ENCODE peak calls at places on chromosomes 13 and 19, in five cellular contexts. T is A549, L is H1, P is HCT116, F is GM12878. Z is an unnamed sample.

GRCh38 chr13:46168341-46168740 is 13.6 kb downstream of the LCP1 start:
- DNase-seq in T (no peak), L (no peak), P (no peak), F (no peak), Z (peak; percentile 96)

GRCh38 chr19:4149518-4150288 is 3.7 kb upstream of the CREB3L3 start:
- DNase-seq in T (peak; percentile 65), L (no peak), P (no peak), F (no peak), Z (no peak)

GRCh38 chr19:51887522-51888498 is at the start of gene ZNF577:
- DNase-seq in T (no peak), L (peak; percentile 82), P (no peak), F (no peak), Z (peak; percentile 93)

GRCh38 chr19:46076951-46077814 is 36.4 kb upstream of the IGFL4 start:
- DNase-seq in T (peak; percentile 90), L (peak; percentile 85), P (peak; percentile 82), F (no peak), Z (peak; percentile 89)

GRCh38 chr13:100875392-100876043 is 200.9 kb upstream of the TMTC4 start:
- DNase-seq in T (no peak), L (no peak), P (no peak), F (peak; percentile 7), Z (peak; percentile 14)

GRCh38 chr13:87982436-87982835 is 311.3 kb downstream of the SLITRK5 start:
- DNase-seq in T (no peak), L (no peak), P (no peak), F (no peak), Z (no peak)

GRCh38 chr13:86870388-86870966 is 800.7 kb upstream of the SLITRK5 start:
- DNase-seq in T (peak; percentile 1), L (no peak), P (no peak), F (no peak), Z (peak; percentile 30)

GRCh38 chr19:51784922-51785690 is 9.9 kb upstream of the FPR3 start:
- DNase-seq in T (no peak), L (no peak), P (no peak), F (peak; percentile 32), Z (peak; percentile 94)

GRCh38 chr13:95800455-95800854 is 123.5 kb downstream of the DNAJC3 start:
- DNase-seq in T (no peak), L (no peak), P (no peak), F (no peak), Z (no peak)

GRCh38 chr13:101098873-101099272 is 317.4 kb downstream of the NALCN start:
- DNase-seq in T (no peak), L (no peak), P (no peak), F (no peak), Z (no peak)

GRCh38 chr13:50766043-50766442 is 77.4 kb downstream of the DLEU7 start:
- DNase-seq in T (no peak), L (no peak), P (no peak), F (no peak), Z (no peak)

GRCh38 chr19:38837656-38838121 is 6.1 kb upstream of the ECH1 start:
- DNase-seq in T (peak; percentile 80), L (no peak), P (no peak), F (no peak), Z (no peak)

GRCh38 chr19:45591004-45591637 is 6.5 kb upstream of the OPA3 start:
- DNase-seq in T (peak; percentile 85), L (peak; percentile 81), P (no peak), F (no peak), Z (peak; percentile 66)

GRCh38 chr19:405138-405965 is 3.6 kb downstream of the C2CD4C start:
- DNase-seq in T (no peak), L (peak; percentile 46), P (no peak), F (no peak), Z (no peak)

GRCh38 chr13:21077360-21078353 is 16.3 kb upstream of the LATS2 start:
- DNase-seq in T (no peak), L (no peak), P (no peak), F (no peak), Z (peak; percentile 36)

GRCh38 chr19:38046254-38047047 is 139.4 kb downstream of the SIPA1L3 start:
- DNase-seq in T (no peak), L (no peak), P (no peak), F (peak; percentile 80), Z (no peak)

GRCh38 chr19:839146-839872 is 1.5 kb upstream of the PRTN3 start:
- DNase-seq in T (no peak), L (no peak), P (no peak), F (no peak), Z (peak; percentile 82)

GRCh38 chr13:112968910-112969691 is at the start of gene MCF2L:
- DNase-seq in T (peak; percentile 16), L (peak; percentile 72), P (no peak), F (no peak), Z (no peak)

GRCh38 chr19:12545267-12545666 is 6.0 kb downstream of the ZNF564 start:
- DNase-seq in T (no peak), L (no peak), P (no peak), F (no peak), Z (no peak)

GRCh38 chr19:34171539-34171876 is 796 bp upstream of the LSM14A start:
- DNase-seq in T (no peak), L (no peak), P (no peak), F (peak; percentile 51), Z (no peak)

GRCh38 chr19:11420894-11421606 is 1.9 kb upstream of the RGL3 start:
- DNase-seq in T (no peak), L (peak; percentile 86), P (no peak), F (no peak), Z (no peak)

GRCh38 chr19:51098366-51099069 is 9.7 kb downstream of the CTU1 start:
- DNase-seq in T (no peak), L (no peak), P (no peak), F (no peak), Z (no peak)

GRCh38 chr13:24221007-24221406 is 60.5 kb downstream of the SPATA13 start:
- DNase-seq in T (peak; percentile 76), L (no peak), P (no peak), F (no peak), Z (no peak)

GRCh38 chr13:22726721-22727120 is 454.1 kb upstream of the SGCG start:
- DNase-seq in T (no peak), L (no peak), P (no peak), F (no peak), Z (no peak)

GRCh38 chr13:26942184-26942583 is 181.6 kb upstream of the GPR12 start:
- DNase-seq in T (no peak), L (no peak), P (no peak), F (no peak), Z (no peak)

GRCh38 chr19:1238373-1239303 is 833 bp upstream of the CBARP start:
- DNase-seq in T (no peak), L (peak; percentile 57), P (no peak), F (no peak), Z (no peak)

GRCh38 chr13:65677906-65678305 is 1552.2 kb downstream of the PCDH9 start:
- DNase-seq in T (no peak), L (no peak), P (peak; percentile 12), F (no peak), Z (no peak)

GRCh38 chr13:35714096-35714495 is 237.6 kb upstream of the MAB21L1 start:
- DNase-seq in T (no peak), L (no peak), P (no peak), F (no peak), Z (no peak)
- TF ChIP-seq MAX in T (no peak), L (no peak), P (no peak), F (no peak), Z (no peak)

GRCh38 chr19:6393074-6393981 is at the start of gene GTF2F1:
- DNase-seq in T (peak; percentile 94), L (peak; percentile 98), P (peak; percentile 90), F (peak; percentile 80), Z (peak; percentile 90)
- TF ChIP-seq CTCF in T (no peak), L (no peak), P (no peak), F (no peak), Z (no peak)

GRCh38 chr19:18203863-18204393 is at the start of gene RAB3A:
- DNase-seq in T (peak; percentile 100), L (peak; percentile 97), P (peak; percentile 100), F (peak; percentile 99), Z (peak; percentile 100)
- TF ChIP-seq POLR2A in T (no peak), L (no peak), P (no peak), F (peak; percentile 47), Z (no peak)

DNA sequence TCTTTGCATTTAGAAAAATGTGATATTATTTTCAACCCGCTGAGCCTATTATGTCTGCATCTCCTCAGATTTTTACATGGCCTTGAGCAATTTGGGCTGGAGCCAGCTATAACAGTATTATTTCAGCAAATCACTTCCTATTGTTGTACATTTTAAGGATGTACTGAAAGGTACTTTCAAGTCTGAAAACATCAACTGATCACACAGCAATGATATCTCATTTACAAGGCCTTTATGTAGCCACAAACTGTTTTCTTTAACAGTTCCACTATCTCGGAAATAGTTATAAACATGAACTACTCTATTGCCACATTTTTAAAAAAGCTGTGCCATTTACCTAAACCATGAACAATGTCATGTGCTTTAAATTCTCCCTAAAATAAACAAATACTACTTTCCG is 560.2 kb downstream of the GPC6 start:
- DNase-seq in T (no peak), L (no peak), P (no peak), F (no peak), Z (no peak)
- TF ChIP-seq MAX in T (no peak), L (no peak), P (no peak), F (no peak), Z (no peak)

GRCh38 chr13:45119469-45119989 is 781 bp upstream of the GTF2F2 start:
- DNase-seq in T (no peak), L (no peak), P (no peak), F (peak; percentile 26), Z (peak; percentile 61)

GRCh38 chr13:45122941-45123340 is 2.6 kb downstream of the GTF2F2 start:
- DNase-seq in T (no peak), L (no peak), P (no peak), F (no peak), Z (no peak)

GRCh38 chr13:45120967-45121366 is 657 bp downstream of the GTF2F2 start:
- DNase-seq in T (no peak), L (no peak), P (no peak), F (no peak), Z (peak; percentile 13)

GRCh38 chr13:45121421-45121820 is 1.1 kb downstream of the GTF2F2 start:
- DNase-seq in T (peak; percentile 12), L (no peak), P (peak; percentile 16), F (no peak), Z (peak; percentile 48)

DNA sequence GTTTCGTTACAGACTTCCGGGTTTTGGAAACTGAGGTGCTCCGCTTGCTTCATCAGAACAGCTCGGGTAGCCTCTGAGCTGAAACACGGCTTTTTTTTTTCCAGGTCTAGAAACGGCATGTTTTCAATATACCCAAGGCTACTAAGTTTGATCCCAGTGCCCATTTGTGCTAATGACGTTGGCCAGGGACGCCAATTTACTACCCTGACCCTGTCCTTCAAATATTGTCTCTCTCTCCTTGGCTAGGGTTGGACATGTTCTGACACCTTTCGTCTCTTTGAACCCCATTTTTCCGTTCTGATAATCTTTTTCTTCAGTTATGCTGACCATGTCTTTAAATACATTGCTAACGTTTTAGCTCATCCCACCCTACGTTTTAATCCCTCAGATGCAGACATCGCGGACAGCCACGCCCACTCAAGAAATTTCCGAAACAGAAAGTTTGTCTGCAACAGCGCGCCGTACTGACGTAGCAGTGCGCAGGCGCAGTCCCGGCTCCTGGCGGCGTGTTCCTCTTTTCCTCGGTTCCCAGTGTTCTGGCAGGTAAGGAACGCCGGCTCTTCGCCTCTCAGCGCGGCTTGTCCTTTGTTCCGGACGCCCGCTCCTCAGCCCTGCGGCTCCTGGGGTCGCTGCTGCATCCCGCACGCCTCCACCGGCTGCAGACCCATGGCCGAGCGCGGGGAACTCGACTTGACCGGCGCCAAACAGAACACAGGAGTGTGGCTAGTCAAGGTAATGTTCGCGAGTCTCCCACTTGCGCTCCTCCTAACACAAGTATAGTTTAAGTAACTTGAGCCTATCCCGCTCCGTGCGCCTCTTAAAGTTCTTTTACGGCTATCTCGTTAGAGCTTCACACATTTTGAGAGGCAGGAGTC is at the start of gene GTF2F2:
- DNase-seq in T (peak; percentile 83), L (peak; percentile 97), P (peak; percentile 77), F (peak; percentile 72), Z (peak; percentile 93)
- TF ChIP-seq CTCF in T (no peak), L (no peak), P (no peak), F (no peak), Z (no peak)

Z was measured in NB4.